ENCODE peak calls at places on chromosome 7, in six cellular contexts. K, G, D, X, A and J are unnamed samples.
A peak's percentile ranks its signal among the peaks of the same experiment; 100 is the strongest.

GRCh38 chr7:1902231-1902855 is 232.3 kb downstream of the ELFN1 start:
- DNase-seq in A (no peak), X (no peak), D (no peak), G (no peak), K (no peak), J (no peak)

GRCh38 chr7:88307841-88308240 is 1.1 kb upstream of the STEAP4 start:
- DNase-seq in A (no peak), K (no peak), X (peak; percentile 73), D (no peak), G (no peak), J (no peak)

GRCh38 chr7:87330316-87330715 is 15.1 kb upstream of the CROT start:
- DNase-seq in D (no peak), A (no peak), X (no peak), K (no peak), G (no peak), J (peak; percentile 73)

GRCh38 chr7:135733603-135734342 is 5.8 kb upstream of the SLC13A4 start:
- DNase-seq in X (no peak), G (no peak), A (no peak), D (no peak), K (no peak), J (peak; percentile 49)

GRCh38 chr7:100477871-100478248 is 1.2 kb downstream of the TSC22D4 start:
- DNase-seq in K (no peak), D (no peak), A (no peak), G (no peak), X (no peak), J (no peak)

GRCh38 chr7:155918720-155919399 is 106.6 kb upstream of the SHH start:
- DNase-seq in A (no peak), X (peak; percentile 99), D (peak; percentile 98), G (peak; percentile 60), K (peak; percentile 66), J (peak; percentile 86)

GRCh38 chr7:38846280-38846679 is 62.7 kb downstream of the VPS41 start:
- DNase-seq in X (no peak), D (peak; percentile 78), K (peak; percentile 12), A (no peak), G (no peak), J (peak; percentile 63)

GRCh38 chr7:45036317-45036716 is 36.3 kb downstream of the CCM2 start:
- DNase-seq in A (no peak), G (no peak), D (no peak), X (no peak), K (peak; percentile 50), J (no peak)

GRCh38 chr7:92910076-92910475 is 73.7 kb upstream of the CDK6 start:
- DNase-seq in G (no peak), X (no peak), D (no peak), A (no peak), K (no peak), J (peak; percentile 3)

GRCh38 chr7:32942783-32943653 is 14.2 kb upstream of the FKBP9 start:
- DNase-seq in K (peak; percentile 59), X (peak; percentile 71), D (peak; percentile 81), A (peak; percentile 99), G (peak; percentile 50), J (peak; percentile 66)

GRCh38 chr7:3238525-3239210 is 62.4 kb upstream of the SDK1 start:
- DNase-seq in A (no peak), X (no peak), D (no peak), G (no peak), K (no peak), J (no peak)

GRCh38 chr7:150972094-150972493 is 6.0 kb downstream of the KCNH2 start:
- DNase-seq in A (peak; percentile 93), K (no peak), D (peak; percentile 36), G (no peak), X (no peak), J (no peak)

GRCh38 chr7:120260111-120260510 is 12.9 kb upstream of the KCND2 start:
- DNase-seq in G (no peak), A (no peak), K (no peak), D (no peak), X (no peak), J (peak; percentile 80)

GRCh38 chr7:128869138-128869943 is 6.7 kb downstream of the ATP6V1F start:
- DNase-seq in K (no peak), A (peak; percentile 87), G (no peak), D (peak; percentile 42), X (peak; percentile 48), J (peak; percentile 80)

GRCh38 chr7:65731129-65731528 is 141.7 kb upstream of the VKORC1L1 start:
- DNase-seq in D (no peak), K (no peak), G (no peak), X (no peak), A (no peak), J (no peak)

GRCh38 chr7:120186688-120187087 is 86.3 kb upstream of the KCND2 start:
- DNase-seq in K (no peak), X (no peak), A (no peak), D (no peak), G (no peak), J (no peak)

GRCh38 chr7:50212666-50213621 is 91.6 kb upstream of the IKZF1 start:
- DNase-seq in G (no peak), K (no peak), D (no peak), A (no peak), X (no peak), J (no peak)

GRCh38 chr7:94396044-94396443 is 1.3 kb downstream of the COL1A2 start:
- DNase-seq in A (no peak), G (no peak), K (no peak), X (no peak), D (peak; percentile 84), J (no peak)

DNA sequence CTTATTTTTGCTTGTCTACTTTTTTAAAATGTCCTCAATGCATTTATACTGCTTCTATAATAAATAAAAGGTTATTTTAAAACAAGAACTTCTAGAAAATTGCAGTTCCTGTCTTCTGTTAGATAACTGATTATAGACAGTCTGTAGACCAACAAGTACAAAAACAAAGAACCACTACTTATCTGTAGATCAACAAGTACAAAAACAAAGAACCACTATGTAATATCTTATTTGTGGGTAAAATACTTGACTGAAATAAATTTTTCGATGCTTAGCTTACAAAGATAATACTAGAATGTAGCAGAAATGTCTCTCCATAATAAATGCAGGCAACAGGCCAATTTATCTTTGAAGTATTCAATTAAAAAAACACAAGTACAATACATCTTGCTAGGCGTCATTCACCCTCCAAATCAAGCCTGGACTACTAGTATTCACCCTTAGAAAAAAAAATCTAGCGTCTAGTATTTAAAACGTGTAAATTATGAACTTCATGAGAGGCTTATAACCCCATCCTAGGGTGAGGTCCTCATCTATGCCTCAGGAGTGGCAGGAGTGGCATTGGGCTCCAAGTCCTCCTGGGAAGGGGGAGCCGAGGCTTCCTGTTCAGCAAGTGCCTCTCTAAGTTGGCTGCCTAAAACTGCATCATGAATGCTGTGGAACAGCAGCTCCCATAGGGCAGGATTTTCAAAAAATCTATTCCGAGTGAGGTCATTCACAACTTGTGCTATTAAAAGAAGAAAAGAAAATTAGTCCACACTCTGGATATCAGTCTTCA is 26.6 kb downstream of the PSMC2 start:
- DNase-seq in D (no peak), A (no peak), G (no peak), K (no peak), X (no peak), J (no peak)
- H2AFZ ChIP-seq in D (no peak overlapping the region), A (no peak overlapping the region), G (no peak overlapping the region), K (no peak overlapping the region), X (no peak overlapping the region), J (no peak overlapping the region)

GRCh38 chr7:55939514-55940123 is 12.1 kb upstream of the MRPS17 start:
- DNase-seq in D (no peak), K (no peak), G (no peak), X (no peak), A (no peak), J (no peak)
- H2AFZ ChIP-seq in D (no peak overlapping the region), K (no peak overlapping the region), G (no peak overlapping the region), X (no peak overlapping the region), A (no peak overlapping the region), J (no peak overlapping the region)

GRCh38 chr7:24741691-24742639 is 15.3 kb downstream of the GSDME start:
- DNase-seq in G (no peak), X (no peak), K (no peak), A (no peak), D (peak; percentile 98), J (peak; percentile 91)
- H2AFZ ChIP-seq in G (no peak overlapping the region), X (no peak overlapping the region), K (no peak overlapping the region), A (peak overlapping the region; percentile 5), D (no peak overlapping the region), J (no peak overlapping the region)

GRCh38 chr7:108094375-108094774 is 35.8 kb downstream of the LAMB4 start:
- DNase-seq in G (no peak), D (peak; percentile 86), A (no peak), X (no peak), K (no peak), J (no peak)

GRCh38 chr7:108093341-108093740 is 36.8 kb downstream of the LAMB4 start:
- DNase-seq in K (no peak), X (no peak), A (no peak), G (no peak), D (no peak), J (no peak)

GRCh38 chr7:108094933-108095710 is 35.0 kb downstream of the LAMB4 start:
- DNase-seq in K (peak; percentile 88), X (peak; percentile 46), A (peak; percentile 31), D (peak; percentile 96), G (no peak), J (peak; percentile 8)

GRCh38 chr7:108091461-108091831 is 38.7 kb downstream of the LAMB4 start:
- DNase-seq in K (peak; percentile 65), D (peak; percentile 63), G (no peak), X (peak; percentile 67), A (no peak), J (peak; percentile 45)

GRCh38 chr7:108093903-108094302 is 36.3 kb downstream of the LAMB4 start:
- DNase-seq in G (no peak), K (no peak), A (no peak), X (no peak), D (peak; percentile 48), J (no peak)
- H2AFZ ChIP-seq in G (no peak overlapping the region), K (no peak overlapping the region), A (no peak overlapping the region), X (no peak overlapping the region), D (peak overlapping the region; percentile 45), J (no peak overlapping the region)